ENCODE peak calls at places on chromosomes 13 and 19, in ten cellular contexts. E is gastrocnemius medialis; X is Caco-2; A is NCI-H446; Y is Kasumi-1; G is adipocyte; W is RCC 7860; M is tibial nerve; O is activated CD4-positive, alpha-beta T cell treated with anti-CD3 and anti-CD28 coated beads for 36 hours; J is activated T-cell treated with anti-CD3 and anti-CD28 coated beads, Interleukin-2, amount 50 U/mL, for 72 hours. C is an unnamed sample.

GRCh38 chr19:44764975-44765948 is 12.4 kb upstream of the CBLC start:
- DNase-seq in E (no peak), X (no peak), A (no peak), Y (no peak), G (no peak), W (no peak), M (no peak), O (no peak), J (no peak), C (peak; percentile 37)

GRCh38 chr13:29439601-29440381 is 155.7 kb downstream of the SLC7A1 start:
- DNase-seq in E (no peak), X (no peak), A (no peak), Y (no peak), G (no peak), W (no peak), M (no peak), O (no peak), J (no peak), C (no peak)

GRCh38 chr19:44698492-44699201 is at the start of gene CEACAM16:
- DNase-seq in E (no peak), X (no peak), A (no peak), Y (no peak), G (no peak), W (no peak), M (no peak), O (no peak), J (no peak), C (no peak)

GRCh38 chr19:40605201-40605971 is 4.2 kb downstream of the LTBP4 start:
- DNase-seq in E (peak; percentile 73), X (peak; percentile 83), A (no peak), Y (peak; percentile 72), G (peak; percentile 85), W (peak; percentile 50), M (no peak), O (peak; percentile 88), J (peak; percentile 85), C (peak; percentile 79)

GRCh38 chr19:18233224-18233825 is 7.1 kb upstream of the PDE4C start:
- DNase-seq in E (no peak), X (peak; percentile 77), A (no peak), Y (peak; percentile 33), G (peak; percentile 60), W (no peak), M (no peak), O (peak; percentile 77), J (peak; percentile 51), C (peak; percentile 69)

GRCh38 chr13:43986395-43986794 is 106.7 kb downstream of the LACC1 start:
- DNase-seq in E (no peak), X (no peak), A (no peak), Y (no peak), G (no peak), W (no peak), M (no peak), O (no peak), J (no peak), C (no peak)

GRCh38 chr19:15252398-15253018 is 20.3 kb upstream of the EPHX3 start:
- DNase-seq in E (peak; percentile 59), X (no peak), A (no peak), Y (no peak), G (peak; percentile 34), W (no peak), M (no peak), O (peak; percentile 42), J (no peak), C (no peak)

GRCh38 chr13:98761126-98761978 is 8.9 kb upstream of the SLC15A1 start:
- DNase-seq in E (no peak), X (no peak), A (no peak), Y (no peak), G (peak; percentile 69), W (peak; percentile 7), M (no peak), O (no peak), J (no peak), C (no peak)

GRCh38 chr19:5156231-5156986 is 184.2 kb downstream of the PTPRS start:
- DNase-seq in E (peak; percentile 22), X (no peak), A (no peak), Y (no peak), G (no peak), W (no peak), M (no peak), O (no peak), J (no peak), C (peak; percentile 28)

GRCh38 chr19:55069137-55069858 is 6.3 kb upstream of the RDH13 start:
- DNase-seq in E (no peak), X (peak; percentile 92), A (no peak), Y (peak; percentile 18), G (peak; percentile 39), W (no peak), M (no peak), O (no peak), J (no peak), C (no peak)

GRCh38 chr13:68923995-68924394 is 1183.6 kb upstream of the ATXN8OS start:
- DNase-seq in E (no peak), X (no peak), A (no peak), Y (no peak), G (no peak), W (no peak), M (no peak), O (no peak), J (no peak), C (no peak)

GRCh38 chr13:63497601-63498000 is 2082.0 kb upstream of the PCDH20 start:
- DNase-seq in E (no peak), X (no peak), A (no peak), Y (no peak), G (peak; percentile 30), W (no peak), M (no peak), O (no peak), J (no peak), C (no peak)

GRCh38 chr19:46428278-46429141 is at the start of gene PNMA8C:
- DNase-seq in E (peak; percentile 27), X (no peak), A (no peak), Y (peak; percentile 51), G (peak; percentile 75), W (peak; percentile 23), M (no peak), O (peak; percentile 75), J (peak; percentile 70), C (peak; percentile 76)

GRCh38 chr19:8459520-8460260 is 14.9 kb downstream of the HNRNPM start:
- DNase-seq in E (no peak), X (peak; percentile 14), A (no peak), Y (no peak), G (peak; percentile 66), W (no peak), M (no peak), O (no peak), J (no peak), C (no peak)

GRCh38 chr13:111116830-111117229 is 1.7 kb downstream of the ARHGEF7 start:
- DNase-seq in E (no peak), X (no peak), A (no peak), Y (no peak), G (peak; percentile 88), W (no peak), M (no peak), O (no peak), J (no peak), C (no peak)

GRCh38 chr13:35716186-35716585 is 239.7 kb upstream of the MAB21L1 start:
- DNase-seq in E (peak; percentile 26), X (no peak), A (peak; percentile 41), Y (no peak), G (peak; percentile 70), W (no peak), M (no peak), O (no peak), J (no peak), C (no peak)

GRCh38 chr19:12783226-12783848 is 7.9 kb upstream of the JUNB start:
- DNase-seq in E (no peak), X (no peak), A (no peak), Y (no peak), G (no peak), W (no peak), M (no peak), O (peak; percentile 92), J (no peak), C (no peak)

C was measured in heart left ventricle.